ENCODE peak calls at places on chromosomes 7 and 10, in five cellular contexts. V is PC-9, T is neural progenitor cell, R is Peyer's patch, Z is keratinocyte. S is an unnamed sample.

GRCh38 chr7:34748244-34749039 is 90.4 kb downstream of the NPSR1 start:
- DNase-seq in V (peak; percentile 99), T (no peak), R (peak; percentile 63), Z (no peak), S (peak; percentile 17)

GRCh38 chr7:37230221-37230620 is 218.4 kb downstream of the ELMO1 start:
- DNase-seq in V (no peak), T (no peak), R (no peak), Z (no peak), S (peak; percentile 84)

GRCh38 chr10:98267894-98268693 is at the start of gene LOXL4:
- DNase-seq in V (no peak), T (peak; percentile 60), R (peak; percentile 49), Z (no peak), S (peak; percentile 42)

GRCh38 chr10:13404305-13404759 is 56.2 kb upstream of the SEPHS1 start:
- DNase-seq in V (no peak), T (no peak), R (no peak), Z (no peak), S (no peak)

GRCh38 chr7:140625908-140626868 is 14.4 kb downstream of the DENND2A start:
- DNase-seq in V (peak; percentile 98), T (peak; percentile 48), R (peak; percentile 63), Z (peak; percentile 99), S (peak; percentile 67)

GRCh38 chr7:25628446-25628845 is 400.2 kb upstream of the NPVF start:
- DNase-seq in V (no peak), T (no peak), R (no peak), Z (no peak), S (no peak)

GRCh38 chr7:148620749-148621372 is 30.3 kb downstream of the C7orf33 start:
- DNase-seq in V (peak; percentile 60), T (no peak), R (no peak), Z (no peak), S (no peak)

GRCh38 chr10:132488231-132488821 is 49.3 kb upstream of the INPP5A start:
- DNase-seq in V (no peak), T (no peak), R (peak; percentile 29), Z (no peak), S (peak; percentile 6)

GRCh38 chr7:99137418-99138180 is 6.3 kb downstream of the SMURF1 start:
- DNase-seq in V (no peak), T (peak; percentile 90), R (no peak), Z (no peak), S (no peak)
- TF ChIP-seq CTCF in V (no peak), T (no peak), R (no peak), Z (no peak), S (no peak)

GRCh38 chr10:61640876-61641275 is 21.9 kb upstream of the CABCOCO1 start:
- DNase-seq in V (no peak), T (no peak), R (no peak), Z (no peak), S (no peak)

GRCh38 chr10:61639952-61640351 is 22.8 kb upstream of the CABCOCO1 start:
- DNase-seq in V (no peak), T (no peak), R (no peak), Z (no peak), S (no peak)

GRCh38 chr10:61633665-61634064 is 29.1 kb upstream of the CABCOCO1 start:
- DNase-seq in V (peak; percentile 46), T (no peak), R (no peak), Z (no peak), S (no peak)

GRCh38 chr10:61634711-61635110 is 28.0 kb upstream of the CABCOCO1 start:
- DNase-seq in V (no peak), T (no peak), R (no peak), Z (no peak), S (no peak)

DNA sequence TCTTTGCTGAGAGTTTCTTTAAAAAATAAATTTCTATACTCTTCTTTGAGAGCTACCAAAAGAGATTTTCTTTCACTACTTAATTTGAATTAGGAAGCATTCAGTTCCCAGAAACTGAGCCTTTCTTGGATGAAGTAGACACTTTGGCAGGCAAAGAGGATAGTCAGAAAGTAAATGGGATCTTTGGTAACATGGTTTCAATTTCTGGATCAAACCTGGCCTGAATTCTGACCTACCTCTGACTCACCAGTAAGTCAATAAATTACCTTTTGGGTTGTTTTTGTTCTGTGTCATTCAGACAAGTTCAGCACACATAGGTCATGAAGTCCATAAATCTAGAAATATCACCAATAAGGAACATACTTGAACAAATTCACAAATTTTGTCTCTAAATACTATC is 26.8 kb upstream of the CABCOCO1 start:
- DNase-seq in V (peak; percentile 73), T (no peak), R (no peak), Z (no peak), S (no peak)
- H3K4me1 ChIP-seq in V (peaks cover 35% of the 10 kb centered on the region), T (peaks cover 13% of the 10 kb centered on the region), R (no peaks in the 10 kb centered on the region), Z (peaks cover 6% of the 10 kb centered on the region), S (no peaks in the 10 kb centered on the region)

GRCh38 chr10:17239276-17239660 is 11.2 kb downstream of the VIM start:
- DNase-seq in V (no peak), T (no peak), R (no peak), Z (no peak), S (no peak)
- H3K27ac ChIP-seq in V (no peak overlapping the region), T (no peak overlapping the region), R (peak overlapping the region; percentile 25), Z (no peak overlapping the region), S (no peak overlapping the region)

GRCh38 chr7:27727058-27727457 is 12.9 kb upstream of the TAX1BP1 start:
- DNase-seq in V (no peak), T (no peak), R (no peak), Z (no peak), S (no peak)

DNA sequence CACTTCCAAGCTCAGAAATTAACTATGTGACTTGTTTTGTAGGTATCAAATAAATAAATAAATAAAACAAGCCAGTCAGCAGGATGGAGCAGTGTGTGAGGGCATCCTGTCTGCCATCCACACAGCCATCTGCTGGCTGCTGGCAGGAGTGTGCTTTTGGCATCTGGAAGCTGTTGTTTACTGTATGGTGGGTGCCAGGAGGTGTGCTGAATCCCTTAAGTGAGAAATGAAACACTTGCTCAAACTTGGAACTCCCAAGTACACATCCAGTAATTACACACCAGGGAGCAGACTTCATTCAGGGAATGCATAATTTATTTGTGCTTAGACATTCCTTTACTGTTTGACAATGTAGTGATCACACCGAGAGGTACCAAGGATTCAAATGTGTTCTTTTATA is 16.9 kb upstream of the TAX1BP1 start:
- DNase-seq in V (no peak), T (no peak), R (no peak), Z (no peak), S (peak; percentile 12)
- TF ChIP-seq CTCF in V (peak; percentile 45), T (no peak), R (no peak), Z (peak; percentile 47), S (no peak)

DNA sequence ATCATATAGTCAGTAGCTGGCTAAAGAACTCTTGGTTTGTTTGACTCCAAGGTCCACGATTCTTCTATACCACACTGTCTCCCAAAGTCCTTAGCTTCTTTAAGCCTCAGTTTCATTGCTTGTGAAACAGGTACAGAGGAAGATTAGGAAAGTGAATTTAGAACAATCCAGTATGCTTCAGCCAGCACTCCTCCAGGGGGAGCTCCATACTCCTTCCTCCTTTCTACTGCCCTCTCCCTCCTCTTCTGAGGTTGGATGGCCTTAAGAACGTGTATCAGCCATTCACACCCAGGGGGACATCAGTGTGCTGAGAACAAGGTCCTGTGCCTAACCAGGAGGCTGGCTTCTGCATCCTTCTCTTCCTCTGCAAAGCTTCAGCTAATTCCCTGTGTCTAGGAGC is 54.8 kb upstream of the CALD1 start:
- DNase-seq in V (no peak), T (peak; percentile 31), R (no peak), Z (no peak), S (no peak)
- H3K4me1 ChIP-seq in V (no peaks in the 10 kb centered on the region), T (no peaks in the 10 kb centered on the region), R (no peaks in the 10 kb centered on the region), Z (no peaks in the 10 kb centered on the region), S (no peaks in the 10 kb centered on the region)

GRCh38 chr10:75228834-75229233 is 6.9 kb downstream of the COMTD1 start:
- DNase-seq in V (no peak), T (no peak), R (no peak), Z (no peak), S (no peak)
- H3K27ac ChIP-seq in V (peak overlapping the region; percentile 49), T (peak overlapping the region; percentile 55), R (no peak overlapping the region), Z (peak overlapping the region; percentile 36), S (peak overlapping the region; percentile 72)

GRCh38 chr7:142300689-142301088 is 42.8 kb upstream of the PRSS58 start:
- DNase-seq in V (no peak), T (peak; percentile 45), R (no peak), Z (no peak), S (no peak)
- TF ChIP-seq CTCF in V (peak; percentile 59), T (peak; percentile 59), R (no peak), Z (peak; percentile 62), S (no peak)